ENCODE peak calls at places on chromosome 7, in eight cellular contexts. K is fibroblast of mammary gland, V is HepG2, Y is BE2C, P is kidney, S is dorsolateral prefrontal cortex, C is fibroblast of lung, U is sigmoid colon. Q is an unnamed sample.

GRCh38 chr7:32536016-32536415 is 40.7 kb downstream of the AVL9 start:
- DNase-seq in P (no peak), K (no peak), U (no peak), S (no peak), C (no peak), Y (no peak), V (no peak), Q (no peak)

GRCh38 chr7:80386686-80387085 is 125.2 kb downstream of the GNAT3 start:
- DNase-seq in K (peak; percentile 43), U (no peak), P (no peak), C (peak; percentile 72), V (no peak), S (no peak), Y (no peak), Q (no peak)

GRCh38 chr7:99420213-99420612 is 11.4 kb downstream of the BUD31 start:
- DNase-seq in V (no peak), C (no peak), K (no peak), P (no peak), Y (no peak), U (no peak), S (no peak), Q (no peak)

GRCh38 chr7:18788026-18788425 is 292.5 kb downstream of the HDAC9 start:
- DNase-seq in V (no peak), S (no peak), U (no peak), K (no peak), Y (peak; percentile 48), P (no peak), C (no peak), Q (no peak)

GRCh38 chr7:42605800-42606199 is 306.1 kb downstream of the C7orf25 start:
- DNase-seq in S (no peak), C (peak; percentile 18), Y (no peak), V (no peak), K (peak; percentile 44), P (no peak), U (no peak), Q (no peak)

GRCh38 chr7:158783595-158783994 is 45.7 kb downstream of the ESYT2 start:
- DNase-seq in S (no peak), V (no peak), P (no peak), K (no peak), U (no peak), Y (no peak), C (no peak), Q (no peak)

GRCh38 chr7:16492513-16493062 is 27.1 kb upstream of the SOSTDC1 start:
- DNase-seq in V (peak; percentile 90), U (no peak), C (peak; percentile 72), Y (no peak), P (no peak), S (no peak), K (no peak), Q (no peak)

GRCh38 chr7:85489498-85489897 is 302.6 kb upstream of the SEMA3D start:
- DNase-seq in Y (no peak), K (peak; percentile 93), C (peak; percentile 99), V (no peak), U (no peak), P (no peak), S (no peak), Q (no peak)

GRCh38 chr7:34747842-34748241 is 89.8 kb downstream of the NPSR1 start:
- DNase-seq in C (no peak), Y (no peak), P (no peak), U (no peak), V (no peak), K (no peak), S (no peak), Q (no peak)

GRCh38 chr7:18610331-18610948 is 114.9 kb downstream of the HDAC9 start:
- DNase-seq in P (no peak), Y (peak; percentile 37), C (peak; percentile 5), S (no peak), K (peak; percentile 46), V (peak; percentile 27), U (no peak), Q (no peak)

GRCh38 chr7:121139427-121139826 is 150.9 kb downstream of the CPED1 start:
- DNase-seq in P (no peak), V (no peak), U (no peak), S (no peak), K (peak; percentile 23), Y (no peak), C (no peak), Q (no peak)

GRCh38 chr7:441713-442421 is 77.8 kb downstream of the PDGFA start:
- DNase-seq in V (no peak), U (no peak), P (no peak), Y (no peak), C (no peak), S (no peak), K (no peak), Q (no peak)

GRCh38 chr7:95157381-95157780 is 167.0 kb downstream of the PON1 start:
- DNase-seq in U (no peak), C (no peak), Y (no peak), S (no peak), V (no peak), K (no peak), P (no peak), Q (no peak)

GRCh38 chr7:25790261-25790660 is 361.7 kb upstream of the NFE2L3 start:
- DNase-seq in Y (no peak), P (no peak), S (no peak), C (no peak), V (no peak), U (no peak), K (no peak), Q (no peak)

GRCh38 chr7:112422842-112423496 is 27.3 kb upstream of the IFRD1 start:
- DNase-seq in S (peak; percentile 50), K (peak; percentile 92), V (peak; percentile 89), Y (peak; percentile 87), U (peak; percentile 78), P (peak; percentile 93), C (peak; percentile 89), Q (peak; percentile 55)

GRCh38 chr7:44534501-44534900 is 6.6 kb downstream of the NPC1L1 start:
- DNase-seq in Y (peak; percentile 72), K (peak; percentile 25), C (no peak), V (peak; percentile 54), U (no peak), P (no peak), S (no peak), Q (peak; percentile 65)

GRCh38 chr7:101185258-101185839 is 5.3 kb upstream of the NAT16 start:
- DNase-seq in P (no peak), S (no peak), V (peak; percentile 57), C (peak; percentile 58), K (peak; percentile 49), Y (no peak), U (no peak), Q (no peak)

GRCh38 chr7:101177644-101178043 is 2.4 kb downstream of the NAT16 start:
- DNase-seq in K (no peak), V (no peak), P (no peak), C (no peak), Y (no peak), U (no peak), S (no peak), Q (no peak)

GRCh38 chr7:101179117-101179779 is 845 bp downstream of the NAT16 start:
- DNase-seq in U (no peak), S (no peak), V (no peak), C (no peak), Y (peak; percentile 33), K (no peak), P (no peak), Q (no peak)

GRCh38 chr7:101175664-101176063 is 4.4 kb downstream of the NAT16 start:
- DNase-seq in K (no peak), V (no peak), S (no peak), C (no peak), P (no peak), Y (no peak), U (no peak), Q (no peak)

DNA sequence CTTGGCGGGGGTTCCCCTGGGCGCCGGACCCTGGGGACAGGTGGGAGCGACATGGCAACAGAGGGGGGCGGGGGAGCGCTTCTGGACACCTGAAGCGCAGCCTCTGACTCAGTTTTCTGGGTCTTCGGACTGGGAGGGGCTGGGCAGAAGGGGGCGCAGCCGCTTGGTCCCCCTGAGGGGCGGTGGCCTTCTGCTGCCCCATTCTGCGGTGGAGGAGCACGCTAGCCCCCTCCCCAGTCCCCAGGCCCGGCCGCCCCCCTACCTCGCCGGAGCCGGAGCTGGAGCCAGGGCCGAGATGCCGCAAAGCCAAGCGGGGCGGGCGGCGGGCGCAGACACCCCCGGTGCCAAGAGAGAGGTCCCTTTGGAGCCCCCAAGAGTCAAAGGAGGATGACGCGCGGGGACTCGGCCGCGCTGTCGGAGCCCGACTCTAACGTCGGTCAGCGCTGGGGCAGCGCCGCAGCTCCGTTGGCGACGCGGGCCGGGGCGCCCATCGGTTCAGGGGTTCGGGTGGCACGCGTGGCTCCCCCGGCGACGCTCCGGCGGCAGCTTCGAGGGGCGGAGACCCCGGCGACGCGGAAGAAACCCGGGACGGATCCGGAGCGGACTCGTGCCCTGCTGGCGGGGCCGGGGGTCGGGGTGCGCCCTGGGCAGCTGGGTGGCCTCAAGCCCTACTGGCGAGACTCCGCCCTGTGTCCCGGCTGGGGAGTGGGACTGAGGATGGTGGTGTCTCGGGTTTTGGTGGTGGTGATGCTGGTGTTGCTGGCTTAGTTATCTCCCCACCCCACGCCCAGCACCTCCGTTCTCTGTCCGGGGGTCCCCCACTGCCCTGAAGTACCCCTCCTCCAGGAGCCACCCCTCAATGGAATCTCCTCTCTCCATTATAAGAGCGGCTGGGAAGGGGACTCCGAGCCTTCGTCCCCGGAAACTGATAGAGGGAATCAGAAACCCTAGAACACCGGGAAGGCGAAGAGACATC is at the start of gene NAT16:
- DNase-seq in S (no peak), Y (no peak), V (no peak), C (no peak), P (no peak), K (no peak), U (no peak), Q (no peak)
- H3K4me3 ChIP-seq in S (peak within 1 kb of the TSS; percentile 41), Y (peak within 1 kb of the TSS; percentile 33), V (peak within 1 kb of the TSS; percentile 31), C (no peak within 1 kb of the TSS), P (no peak within 1 kb of the TSS), K (no peak within 1 kb of the TSS), U (no peak within 1 kb of the TSS), Q (no peak within 1 kb of the TSS)

DNA sequence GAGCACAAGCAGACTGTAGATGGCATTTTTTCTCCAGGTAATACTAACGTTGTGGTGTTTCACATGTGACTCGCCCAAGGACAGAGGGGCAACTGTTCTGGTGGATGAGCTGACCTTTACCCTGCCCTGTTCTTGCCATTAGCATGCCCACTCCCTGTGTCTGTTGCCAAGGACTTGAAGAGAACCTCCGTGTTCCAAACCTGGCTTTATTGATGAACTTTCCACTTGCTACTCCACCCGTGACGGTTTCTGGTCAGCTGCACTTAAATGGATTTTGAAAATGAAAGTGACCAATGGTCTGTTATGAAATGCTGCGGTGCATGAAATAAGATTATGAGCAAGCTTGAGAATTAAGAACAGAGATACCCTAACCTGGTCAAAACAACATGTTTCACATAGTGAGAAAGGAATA is 30.4 kb downstream of the LRRC4 start:
- DNase-seq in Y (no peak), C (no peak), K (peak; percentile 30), U (no peak), V (peak; percentile 14), S (no peak), P (no peak), Q (peak; percentile 66)
- H3K4me3 ChIP-seq in Y (no peak overlapping the region), C (no peak overlapping the region), K (no peak overlapping the region), U (no peak overlapping the region), V (no peak overlapping the region), S (no peak overlapping the region), P (peak overlapping the region; percentile 0), Q (no peak overlapping the region)

GRCh38 chr7:3042861-3043489 is 692 bp downstream of the CARD11 start:
- DNase-seq in U (no peak), P (no peak), S (no peak), V (no peak), Y (no peak), K (no peak), C (no peak), Q (peak; percentile 90)
- H3K4me3 ChIP-seq in U (no peak overlapping the region), P (no peak overlapping the region), S (no peak overlapping the region), V (no peak overlapping the region), Y (no peak overlapping the region), K (no peak overlapping the region), C (no peak overlapping the region), Q (peak overlapping the region; percentile 63)

GRCh38 chr7:155802906-155803417 is 9.3 kb downstream of the SHH start:
- DNase-seq in K (no peak), V (no peak), U (no peak), P (peak; percentile 67), S (no peak), C (no peak), Y (no peak), Q (peak; percentile 34)
- H3K4me3 ChIP-seq in K (no peak overlapping the region), V (no peak overlapping the region), U (no peak overlapping the region), P (no peak overlapping the region), S (no peak overlapping the region), C (no peak overlapping the region), Y (no peak overlapping the region), Q (peak overlapping the region; percentile 30)